ENCODE peak calls at places on chromosomes 13 and 19, in six cellular contexts. G is endodermal cell, W is pancreas, X is left lung, Q is tibial artery, F is GM23338. L is an unnamed sample. For H3K27me3, the result is how much of the 10 kb centered on the place peaks cover.

GRCh38 chr19:1171755-1172352 is 2.2 kb downstream of the SBNO2 start:
- DNase-seq in G (no peak), W (peak), X (peak), Q (no peak), F (no peak), L (no peak)

GRCh38 chr19:38204096-38204495 is 19.9 kb downstream of the DPF1 start:
- DNase-seq in G (no peak), W (no peak), X (no peak), Q (no peak), F (no peak), L (no peak)

GRCh38 chr13:34805347-34805746 is 136.7 kb upstream of the NBEA start:
- DNase-seq in G (no peak), W (no peak), X (no peak), Q (no peak), F (no peak), L (no peak)

GRCh38 chr13:44573790-44574465 is 2.2 kb downstream of the TSC22D1 start:
- DNase-seq in G (peak), W (peak), X (peak), Q (no peak), F (peak), L (no peak)

GRCh38 chr13:43246382-43246781 is 223.0 kb downstream of the DNAJC15 start:
- DNase-seq in G (no peak), W (no peak), X (no peak), Q (no peak), F (no peak), L (no peak)

GRCh38 chr13:112376050-112376681 is at the start of gene SPACA7:
- DNase-seq in G (no peak), W (no peak), X (no peak), Q (no peak), F (no peak), L (no peak)

GRCh38 chr13:34571716-34572115 is 370.4 kb upstream of the NBEA start:
- DNase-seq in G (no peak), W (no peak), X (no peak), Q (no peak), F (no peak), L (no peak)

GRCh38 chr19:18437481-18438330 is at the start of gene ISYNA1:
- DNase-seq in G (peak), W (peak), X (no peak), Q (no peak), F (peak), L (peak)

GRCh38 chr13:39038569-39038898 is 278 bp downstream of the NHLRC3 start:
- DNase-seq in G (no peak), W (peak), X (peak), Q (no peak), F (no peak), L (peak)

GRCh38 chr13:112177459-112177858 is 110.5 kb downstream of the SOX1 start:
- DNase-seq in G (no peak), W (no peak), X (no peak), Q (no peak), F (no peak), L (no peak)

GRCh38 chr13:68076046-68076445 is 845.9 kb upstream of the PCDH9 start:
- DNase-seq in G (no peak), W (no peak), X (peak), Q (no peak), F (no peak), L (no peak)

GRCh38 chr19:38803543-38803942 is 9.2 kb downstream of the LGALS4 start:
- DNase-seq in G (no peak), W (no peak), X (no peak), Q (no peak), F (no peak), L (no peak)

GRCh38 chr13:90445179-90445578 is 902.3 kb upstream of the MIR17HG start:
- DNase-seq in G (peak), W (no peak), X (no peak), Q (no peak), F (peak), L (peak)

GRCh38 chr13:90872491-90873025 is 474.9 kb upstream of the MIR17HG start:
- DNase-seq in G (no peak), W (no peak), X (no peak), Q (no peak), F (peak), L (no peak)

GRCh38 chr19:17441241-17442135 is 7.0 kb downstream of the TMEM221 start:
- DNase-seq in G (peak), W (no peak), X (no peak), Q (no peak), F (peak), L (no peak)

GRCh38 chr19:11422163-11423068 is 3.3 kb upstream of the RGL3 start:
- DNase-seq in G (peak), W (peak), X (peak), Q (peak), F (peak), L (peak)

GRCh38 chr19:32421589-32422361 is 16.2 kb downstream of the DPY19L3 start:
- DNase-seq in G (no peak), W (no peak), X (no peak), Q (no peak), F (no peak), L (no peak)

GRCh38 chr13:98493035-98493401 is 83.9 kb downstream of the STK24 start:
- DNase-seq in G (no peak), W (no peak), X (no peak), Q (no peak), F (no peak), L (no peak)

GRCh38 chr19:35742121-35742724 is at the start of gene IGFLR1:
- DNase-seq in G (no peak), W (peak), X (peak), Q (no peak), F (no peak), L (no peak)

GRCh38 chr19:4909172-4909896 is at the start of gene UHRF1:
- DNase-seq in G (peak), W (no peak), X (peak), Q (no peak), F (peak), L (no peak)

GRCh38 chr19:31390721-31391120 is 41.5 kb upstream of the TSHZ3 start:
- DNase-seq in G (no peak), W (no peak), X (no peak), Q (no peak), F (no peak), L (no peak)

GRCh38 chr19:31391518-31391917 is 42.3 kb upstream of the TSHZ3 start:
- DNase-seq in G (no peak), W (no peak), X (no peak), Q (no peak), F (no peak), L (no peak)

GRCh38 chr19:31389874-31390273 is 40.6 kb upstream of the TSHZ3 start:
- DNase-seq in G (no peak), W (no peak), X (no peak), Q (no peak), F (no peak), L (no peak)

GRCh38 chr19:31397308-31397707 is 48.1 kb upstream of the TSHZ3 start:
- DNase-seq in G (no peak), W (no peak), X (no peak), Q (no peak), F (no peak), L (no peak)

GRCh38 chr19:31392514-31392913 is 43.3 kb upstream of the TSHZ3 start:
- DNase-seq in G (no peak), W (no peak), X (no peak), Q (no peak), F (no peak), L (no peak)
- H3K27ac ChIP-seq in G (no peak), W (no peak), X (no peak), Q (no peak), F (no peak), L (no peak)

DNA sequence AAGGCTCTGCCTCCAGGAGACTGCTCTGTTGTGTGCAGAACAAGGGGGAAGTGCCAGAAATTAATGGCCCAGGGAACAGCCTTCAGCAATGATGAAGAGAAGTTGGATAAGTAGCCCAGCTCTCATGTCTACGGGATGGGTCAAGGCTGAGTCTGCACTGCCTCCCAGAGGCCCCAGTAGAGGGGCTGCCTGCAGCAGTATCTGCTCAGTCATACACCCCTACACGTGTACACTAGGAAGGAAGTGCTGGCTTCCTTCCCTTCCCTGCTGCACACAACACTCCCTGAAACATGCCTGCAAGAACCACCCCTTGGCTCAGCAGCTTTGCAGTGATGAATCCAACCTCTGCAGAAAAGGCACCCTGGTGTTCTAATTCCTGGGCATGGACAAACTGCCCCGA is 54.5 kb upstream of the URI1 start:
- DNase-seq in G (no peak), W (no peak), X (no peak), Q (no peak), F (no peak), L (no peak)
- H3K27me3 ChIP-seq in G (under half), W (under half), X (under half), Q (under half), F (under half), L (under half)

DNA sequence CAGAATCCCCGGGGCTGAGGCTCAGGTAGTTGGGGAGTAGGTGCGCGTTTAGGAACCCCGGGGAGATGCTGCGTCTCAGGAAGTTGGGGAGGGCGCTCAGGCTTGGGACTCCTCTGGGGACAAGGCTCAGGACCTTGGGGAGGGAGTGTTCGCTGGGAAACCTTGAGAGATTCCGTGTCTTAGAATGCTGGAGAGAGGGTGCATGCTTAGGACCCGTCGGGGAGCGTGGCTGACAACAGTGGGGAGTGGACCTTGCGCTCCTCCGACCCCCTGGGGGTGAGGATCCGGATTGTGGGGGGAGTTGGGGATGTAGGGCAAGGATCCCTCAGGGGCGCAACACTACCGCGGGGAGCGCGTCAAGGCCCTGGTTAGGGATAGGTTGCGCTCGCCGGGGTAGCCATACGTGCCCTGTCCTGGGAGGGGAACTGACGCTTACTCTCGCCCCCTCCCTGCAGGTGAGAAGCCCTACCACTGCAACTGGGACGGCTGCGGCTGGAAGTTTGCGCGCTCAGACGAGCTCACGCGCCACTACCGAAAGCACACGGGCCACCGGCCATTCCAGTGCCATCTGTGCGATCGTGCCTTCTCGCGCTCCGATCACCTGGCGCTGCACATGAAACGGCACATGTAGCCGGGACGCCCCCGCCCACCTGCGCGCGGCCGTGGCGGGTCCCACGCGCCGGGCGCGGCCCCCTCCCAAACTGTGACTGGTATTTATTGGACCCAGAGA is 1.9 kb downstream of the KLF2 start:
- DNase-seq in G (peak), W (peak), X (peak), Q (no peak), F (peak), L (no peak)
- H3K27ac ChIP-seq in G (no peak), W (peak), X (peak), Q (peak), F (no peak), L (no peak)

GRCh38 chr13:94707400-94708021 is 4.8 kb downstream of the SOX21 start:
- DNase-seq in G (peak), W (no peak), X (peak), Q (no peak), F (peak), L (no peak)

GRCh38 chr13:94708031-94708571 is 4.2 kb downstream of the SOX21 start:
- DNase-seq in G (peak), W (no peak), X (no peak), Q (no peak), F (peak), L (no peak)

GRCh38 chr13:94706101-94706853 is 6.1 kb downstream of the SOX21 start:
- DNase-seq in G (no peak), W (no peak), X (no peak), Q (no peak), F (peak), L (no peak)

GRCh38 chr13:94705081-94705751 is 7.1 kb downstream of the SOX21 start:
- DNase-seq in G (no peak), W (no peak), X (no peak), Q (no peak), F (peak), L (no peak)

DNA sequence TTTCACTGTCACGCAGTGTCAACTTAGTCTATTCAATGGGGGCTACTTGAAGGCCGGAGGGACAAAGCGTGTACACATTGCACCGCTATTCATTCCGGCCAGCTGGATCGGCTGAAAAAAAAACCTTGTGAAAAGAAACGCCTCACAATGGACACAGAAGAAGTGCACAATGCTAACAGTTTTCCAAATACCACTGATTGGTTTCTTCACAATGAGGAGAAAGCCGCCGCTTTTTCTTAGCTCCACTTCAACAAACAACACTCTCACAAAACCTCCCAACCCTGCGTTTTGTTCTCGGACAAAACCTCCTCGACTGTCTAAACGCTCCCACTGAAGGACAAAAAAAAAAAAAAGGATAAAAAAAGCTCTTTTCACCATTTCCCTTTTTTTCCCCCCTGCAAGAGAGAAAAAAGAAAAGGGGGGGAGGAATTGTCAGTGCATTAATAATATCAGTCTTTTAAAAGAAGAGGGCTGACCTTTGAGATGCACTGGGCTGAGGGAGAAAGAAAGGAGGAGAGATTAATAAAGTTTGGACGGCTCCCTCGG is 5.4 kb downstream of the SOX21 start:
- DNase-seq in G (no peak), W (no peak), X (no peak), Q (no peak), F (peak), L (no peak)
- H3K27me3 ChIP-seq in G (half or more), W (under half), X (half or more), Q (half or more), F (half or more), L (half or more)

L was measured in foreskin keratinocyte.